ENCODE peak calls at places on chromosome 10, in six cellular contexts. One of them, this sample, is unnamed.

GRCh38 chr10:105679781-105680180 is 1038.7 kb downstream of the SORCS3 start:
- DNase-seq in stomach: no peak
- DNase-seq in suprapubic skin: no peak
- DNase-seq in Panc1: no peak
- DNase-seq in transverse colon: no peak
- DNase-seq in spleen: no peak
- DNase-seq in this sample: no peak

GRCh38 chr10:71390435-71390820 is 6.3 kb upstream of the CDH23 start:
- DNase-seq in transverse colon: no peak
- DNase-seq in spleen: no peak
- DNase-seq in Panc1: no peak
- DNase-seq in suprapubic skin: no peak
- DNase-seq in stomach: no peak
- DNase-seq in this sample: no peak

GRCh38 chr10:112739219-112739969 is 210.7 kb upstream of the TCF7L2 start:
- DNase-seq in stomach: no peak
- DNase-seq in suprapubic skin: no peak
- DNase-seq in Panc1: no peak
- DNase-seq in transverse colon: no peak
- DNase-seq in spleen: no peak
- DNase-seq in this sample: no peak

GRCh38 chr10:47456096-47456485 is 27.8 kb downstream of the ANXA8 start:
- DNase-seq in stomach: no peak
- DNase-seq in suprapubic skin: peak; percentile 56
- DNase-seq in spleen: no peak
- DNase-seq in transverse colon: no peak
- DNase-seq in Panc1: no peak
- DNase-seq in this sample: peak; percentile 89

GRCh38 chr10:21523557-21524008 is 1.9 kb downstream of the SKIDA1 start:
- DNase-seq in spleen: no peak
- DNase-seq in transverse colon: no peak
- DNase-seq in Panc1: no peak
- DNase-seq in suprapubic skin: no peak
- DNase-seq in stomach: no peak
- DNase-seq in this sample: peak; percentile 77

GRCh38 chr10:70804424-70804814 is 11.3 kb upstream of the SGPL1 start:
- DNase-seq in suprapubic skin: no peak
- DNase-seq in Panc1: no peak
- DNase-seq in transverse colon: no peak
- DNase-seq in stomach: no peak
- DNase-seq in spleen: no peak
- DNase-seq in this sample: no peak

GRCh38 chr10:71746344-71747037 is 26.8 kb downstream of the VSIR start:
- DNase-seq in suprapubic skin: no peak
- DNase-seq in spleen: peak; percentile 88
- DNase-seq in Panc1: no peak
- DNase-seq in stomach: peak; percentile 73
- DNase-seq in transverse colon: peak; percentile 57
- DNase-seq in this sample: no peak

GRCh38 chr10:113752553-113752952 is 1.1 kb downstream of the PLEKHS1 start:
- DNase-seq in stomach: no peak
- DNase-seq in spleen: no peak
- DNase-seq in transverse colon: peak; percentile 32
- DNase-seq in suprapubic skin: no peak
- DNase-seq in Panc1: no peak
- DNase-seq in this sample: no peak

GRCh38 chr10:70494536-70494935 is 16.0 kb downstream of the PALD1 start:
- DNase-seq in transverse colon: no peak
- DNase-seq in stomach: no peak
- DNase-seq in Panc1: no peak
- DNase-seq in spleen: no peak
- DNase-seq in suprapubic skin: no peak
- DNase-seq in this sample: no peak

GRCh38 chr10:43461950-43462349 is 25.0 kb downstream of the ZNF487 start:
- DNase-seq in stomach: no peak
- DNase-seq in suprapubic skin: no peak
- DNase-seq in spleen: no peak
- DNase-seq in transverse colon: no peak
- DNase-seq in Panc1: peak; percentile 69
- DNase-seq in this sample: no peak

GRCh38 chr10:70508912-70509366 is 30.4 kb downstream of the PALD1 start:
- DNase-seq in transverse colon: peak; percentile 50
- DNase-seq in spleen: no peak
- DNase-seq in stomach: peak; percentile 31
- DNase-seq in suprapubic skin: no peak
- DNase-seq in Panc1: no peak
- DNase-seq in this sample: no peak

GRCh38 chr10:132057191-132057681 is 8.5 kb upstream of the JAKMIP3 start:
- DNase-seq in spleen: peak; percentile 52
- DNase-seq in transverse colon: no peak
- DNase-seq in stomach: no peak
- DNase-seq in Panc1: no peak
- DNase-seq in suprapubic skin: no peak
- DNase-seq in this sample: no peak

GRCh38 chr10:49298990-49299815 is at the start of gene C10orf71:
- DNase-seq in Panc1: no peak
- DNase-seq in suprapubic skin: no peak
- DNase-seq in spleen: no peak
- DNase-seq in transverse colon: no peak
- DNase-seq in stomach: no peak
- DNase-seq in this sample: no peak

GRCh38 chr10:75021851-75022250 is 89.6 kb upstream of the SAMD8 start:
- DNase-seq in transverse colon: peak; percentile 30
- DNase-seq in spleen: no peak
- DNase-seq in suprapubic skin: no peak
- DNase-seq in Panc1: no peak
- DNase-seq in stomach: peak; percentile 70
- DNase-seq in this sample: no peak

GRCh38 chr10:129759214-129760002 is 204.7 kb downstream of the EBF3 start:
- DNase-seq in suprapubic skin: peak; percentile 31
- DNase-seq in Panc1: no peak
- DNase-seq in transverse colon: peak; percentile 3
- DNase-seq in stomach: peak; percentile 17
- DNase-seq in spleen: peak; percentile 55
- DNase-seq in this sample: peak; percentile 37

GRCh38 chr10:124003481-124004371 is 89.7 kb downstream of the CHST15 start:
- DNase-seq in Panc1: no peak
- DNase-seq in spleen: peak; percentile 71
- DNase-seq in stomach: peak; percentile 11
- DNase-seq in transverse colon: no peak
- DNase-seq in suprapubic skin: peak; percentile 35
- DNase-seq in this sample: no peak

DNA sequence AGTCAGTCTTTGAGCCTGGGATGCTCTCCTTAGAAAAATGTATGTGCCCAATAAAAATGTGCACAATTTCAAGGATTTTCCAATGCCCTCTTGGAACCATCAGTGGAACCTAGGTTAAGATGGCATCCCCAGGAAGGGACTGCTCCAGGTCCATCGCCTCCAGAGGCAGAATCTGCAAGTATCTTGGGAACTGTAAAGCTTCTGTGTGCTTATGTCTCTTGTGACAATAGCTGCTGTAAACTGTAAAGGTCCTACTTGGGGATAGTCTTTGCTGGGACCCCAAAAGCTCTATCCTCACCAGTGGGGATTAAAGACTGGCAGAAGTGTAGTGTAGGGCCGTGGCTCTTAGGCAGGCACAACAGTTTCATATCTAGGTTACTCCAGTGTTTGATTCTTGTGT is 11.9 kb downstream of the DUSP5 start:
- DNase-seq in Panc1: no peak
- DNase-seq in suprapubic skin: no peak
- DNase-seq in spleen: no peak
- DNase-seq in transverse colon: no peak
- DNase-seq in stomach: no peak
- DNase-seq in this sample: no peak
- TF ChIP-seq POLR2AphosphoS5 in Panc1: no peak
- TF ChIP-seq POLR2AphosphoS5 in suprapubic skin: no peak
- TF ChIP-seq POLR2AphosphoS5 in spleen: no peak
- TF ChIP-seq POLR2AphosphoS5 in transverse colon: no peak
- TF ChIP-seq POLR2AphosphoS5 in stomach: no peak
- TF ChIP-seq POLR2AphosphoS5 in this sample: no peak

GRCh38 chr10:103793429-103793828 is 61.9 kb downstream of the SH3PXD2A start:
- DNase-seq in transverse colon: peak; percentile 51
- DNase-seq in spleen: no peak
- DNase-seq in suprapubic skin: peak; percentile 37
- DNase-seq in stomach: no peak
- DNase-seq in Panc1: no peak
- DNase-seq in this sample: no peak
- H3K4me1 ChIP-seq in transverse colon: peaks cover 57% of the 10 kb centered on the region
- H3K4me1 ChIP-seq in spleen: no peaks in the 10 kb centered on the region
- H3K4me1 ChIP-seq in suprapubic skin: peaks cover 40% of the 10 kb centered on the region
- H3K4me1 ChIP-seq in stomach: peaks cover 31% of the 10 kb centered on the region
- H3K4me1 ChIP-seq in Panc1: peaks cover 7% of the 10 kb centered on the region
- H3K4me1 ChIP-seq in this sample: peaks cover 22% of the 10 kb centered on the region

GRCh38 chr10:101781984-101782810 is 1.0 kb downstream of the NPM3 start:
- DNase-seq in spleen: peak; percentile 62
- DNase-seq in stomach: peak; percentile 21
- DNase-seq in transverse colon: no peak
- DNase-seq in Panc1: no peak
- DNase-seq in suprapubic skin: no peak
- DNase-seq in this sample: no peak
- TF ChIP-seq POLR2AphosphoS5 in spleen: no peak
- TF ChIP-seq POLR2AphosphoS5 in stomach: no peak
- TF ChIP-seq POLR2AphosphoS5 in transverse colon: no peak
- TF ChIP-seq POLR2AphosphoS5 in Panc1: no peak
- TF ChIP-seq POLR2AphosphoS5 in suprapubic skin: no peak
- TF ChIP-seq POLR2AphosphoS5 in this sample: no peak

GRCh38 chr10:35375091-35375765 is 38.9 kb downstream of the CCNY start:
- DNase-seq in Panc1: no peak
- DNase-seq in stomach: no peak
- DNase-seq in transverse colon: no peak
- DNase-seq in suprapubic skin: no peak
- DNase-seq in spleen: no peak
- DNase-seq in this sample: no peak
- H3K4me1 ChIP-seq in Panc1: no peaks in the 10 kb centered on the region
- H3K4me1 ChIP-seq in stomach: peaks cover 42% of the 10 kb centered on the region
- H3K4me1 ChIP-seq in transverse colon: peaks cover 27% of the 10 kb centered on the region
- H3K4me1 ChIP-seq in suprapubic skin: peaks cover 22% of the 10 kb centered on the region
- H3K4me1 ChIP-seq in spleen: peaks cover 43% of the 10 kb centered on the region
- H3K4me1 ChIP-seq in this sample: peaks cover 72% of the 10 kb centered on the region

DNA sequence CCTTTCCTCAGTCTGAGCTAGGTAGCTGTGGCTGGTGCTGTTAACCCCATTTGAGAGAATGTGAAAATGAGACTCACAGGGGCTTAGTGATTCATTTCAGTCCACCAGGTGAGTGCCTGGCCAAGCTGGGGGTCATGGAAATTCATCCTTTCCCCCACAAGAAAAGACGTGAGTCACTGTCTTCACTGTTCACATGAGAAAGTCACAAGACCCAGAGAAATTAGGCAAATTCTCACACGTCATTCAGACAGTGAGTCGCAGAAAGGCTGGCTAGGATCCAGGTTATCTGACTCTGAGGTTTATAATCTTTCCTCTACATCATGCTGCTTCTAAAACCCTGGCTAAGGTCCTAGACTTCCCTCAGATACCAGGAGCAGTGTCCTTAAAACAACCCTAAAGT is 428.1 kb upstream of the CELF2 start:
- DNase-seq in spleen: no peak
- DNase-seq in suprapubic skin: no peak
- DNase-seq in stomach: no peak
- DNase-seq in Panc1: no peak
- DNase-seq in transverse colon: no peak
- DNase-seq in this sample: no peak
- TF ChIP-seq POLR2AphosphoS5 in spleen: no peak
- TF ChIP-seq POLR2AphosphoS5 in suprapubic skin: no peak
- TF ChIP-seq POLR2AphosphoS5 in stomach: no peak
- TF ChIP-seq POLR2AphosphoS5 in Panc1: no peak
- TF ChIP-seq POLR2AphosphoS5 in transverse colon: no peak
- TF ChIP-seq POLR2AphosphoS5 in this sample: no peak

DNA sequence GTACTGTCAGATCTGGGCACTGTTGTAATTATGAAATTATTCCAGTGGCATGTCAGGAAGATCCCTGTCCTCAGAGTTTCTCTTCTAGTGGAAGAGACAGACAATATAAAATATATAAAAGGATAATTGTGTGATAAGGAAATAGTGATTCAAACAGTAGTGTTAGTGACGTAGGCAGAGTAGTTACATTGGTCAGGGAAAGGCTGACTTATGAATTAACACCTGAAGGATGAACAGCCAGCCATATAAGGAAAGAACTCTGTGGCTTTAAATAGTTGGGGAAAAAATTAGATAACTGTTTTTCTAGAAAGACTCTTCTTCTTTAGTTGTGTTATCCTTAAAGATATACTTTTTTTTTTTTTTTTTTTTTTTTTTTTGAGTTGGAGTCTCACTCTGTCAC is 37.7 kb downstream of the WAC start:
- DNase-seq in suprapubic skin: no peak
- DNase-seq in stomach: no peak
- DNase-seq in spleen: no peak
- DNase-seq in transverse colon: no peak
- DNase-seq in Panc1: no peak
- DNase-seq in this sample: no peak
- H3K4me1 ChIP-seq in suprapubic skin: peaks cover 41% of the 10 kb centered on the region
- H3K4me1 ChIP-seq in stomach: peaks cover 43% of the 10 kb centered on the region
- H3K4me1 ChIP-seq in spleen: peaks cover 24% of the 10 kb centered on the region
- H3K4me1 ChIP-seq in transverse colon: peaks cover 65% of the 10 kb centered on the region
- H3K4me1 ChIP-seq in Panc1: no peaks in the 10 kb centered on the region
- H3K4me1 ChIP-seq in this sample: peaks cover 83% of the 10 kb centered on the region

DNA sequence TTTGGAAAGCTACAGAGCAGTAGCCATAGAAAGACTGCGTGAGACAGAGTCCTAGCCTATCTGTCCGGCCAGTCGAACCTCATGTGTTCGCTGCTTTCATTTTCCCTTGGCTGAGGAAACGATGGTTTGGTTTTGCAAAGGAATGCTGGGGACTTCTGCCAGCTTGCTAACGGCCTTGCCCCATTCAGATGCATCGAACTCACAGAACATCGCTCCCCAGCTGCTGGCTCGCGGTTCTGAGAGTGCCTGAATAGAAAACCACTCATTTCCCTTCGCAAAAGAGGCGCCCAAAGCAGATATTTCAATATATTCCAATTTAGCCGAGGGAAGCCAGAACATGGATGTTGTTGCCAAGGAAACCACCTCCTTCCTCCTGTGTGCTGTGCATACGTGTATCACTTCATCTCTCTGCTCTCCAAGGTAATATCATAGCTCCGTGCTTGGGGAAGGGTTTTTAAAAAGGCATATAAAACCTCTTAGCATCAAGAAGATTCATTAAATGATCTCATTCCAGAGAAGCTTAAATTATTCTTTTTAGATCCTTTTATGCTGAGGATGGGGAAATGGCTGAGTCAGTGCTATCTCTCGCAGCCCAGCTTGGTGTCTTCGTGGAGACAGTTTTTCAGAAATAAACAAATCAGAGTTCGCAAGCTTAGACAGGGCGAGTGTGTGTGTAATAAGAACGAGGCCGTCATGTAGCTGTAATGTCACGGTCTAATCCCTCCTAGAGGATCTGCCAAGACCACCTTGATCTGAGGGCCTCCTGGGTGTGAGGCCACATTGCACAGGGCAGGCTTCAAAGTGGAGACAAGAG is 215.2 kb downstream of the RPS24 start:
- DNase-seq in stomach: no peak
- DNase-seq in Panc1: no peak
- DNase-seq in spleen: no peak
- DNase-seq in suprapubic skin: no peak
- DNase-seq in transverse colon: no peak
- DNase-seq in this sample: no peak
- TF ChIP-seq POLR2AphosphoS5 in stomach: no peak
- TF ChIP-seq POLR2AphosphoS5 in Panc1: no peak
- TF ChIP-seq POLR2AphosphoS5 in spleen: no peak
- TF ChIP-seq POLR2AphosphoS5 in suprapubic skin: no peak
- TF ChIP-seq POLR2AphosphoS5 in transverse colon: no peak
- TF ChIP-seq POLR2AphosphoS5 in this sample: no peak

GRCh38 chr10:62017141-62017870 is 115.8 kb downstream of the ARID5B start:
- DNase-seq in stomach: no peak
- DNase-seq in transverse colon: no peak
- DNase-seq in suprapubic skin: no peak
- DNase-seq in Panc1: no peak
- DNase-seq in spleen: no peak
- DNase-seq in this sample: no peak
- H3K4me1 ChIP-seq in stomach: peaks cover 41% of the 10 kb centered on the region
- H3K4me1 ChIP-seq in transverse colon: peaks cover 20% of the 10 kb centered on the region
- H3K4me1 ChIP-seq in suprapubic skin: peaks cover 52% of the 10 kb centered on the region
- H3K4me1 ChIP-seq in Panc1: peaks cover 50% of the 10 kb centered on the region
- H3K4me1 ChIP-seq in spleen: peaks cover 41% of the 10 kb centered on the region
- H3K4me1 ChIP-seq in this sample: peaks cover 51% of the 10 kb centered on the region

GRCh38 chr10:117830832-117831231 is 215.9 kb downstream of the RAB11FIP2 start:
- DNase-seq in stomach: no peak
- DNase-seq in spleen: no peak
- DNase-seq in Panc1: no peak
- DNase-seq in suprapubic skin: no peak
- DNase-seq in transverse colon: peak; percentile 23
- DNase-seq in this sample: no peak
- TF ChIP-seq POLR2AphosphoS5 in stomach: no peak
- TF ChIP-seq POLR2AphosphoS5 in spleen: no peak
- TF ChIP-seq POLR2AphosphoS5 in Panc1: no peak
- TF ChIP-seq POLR2AphosphoS5 in suprapubic skin: no peak
- TF ChIP-seq POLR2AphosphoS5 in transverse colon: no peak
- TF ChIP-seq POLR2AphosphoS5 in this sample: no peak

This sample was measured in esophagus muscularis mucosa.